ENCODE peak calls at places on chromosome 13, in seven cellular contexts. Y, M, F, S, N, E and H are unnamed samples.

GRCh38 chr13:44853641-44854040 is 135.6 kb downstream of the NUFIP1 start:
- DNase-seq in N (peak), Y (peak), E (no peak), M (no peak), S (no peak), F (no peak), H (no peak)

GRCh38 chr13:111337206-111337605 is 16.8 kb downstream of the TEX29 start:
- DNase-seq in Y (no peak), F (no peak), M (no peak), S (no peak), N (peak), E (no peak), H (no peak)

GRCh38 chr13:73608731-73609485 is 525.3 kb downstream of the KLF12 start:
- DNase-seq in N (no peak), Y (no peak), M (no peak), F (no peak), S (no peak), E (no peak), H (no peak)

GRCh38 chr13:33612641-33613638 is 205.0 kb upstream of the RFC3 start:
- DNase-seq in E (no peak), F (no peak), N (no peak), Y (no peak), M (no peak), S (no peak), H (no peak)

GRCh38 chr13:97855570-97855970 is 97.9 kb upstream of the IPO5 start:
- DNase-seq in M (no peak), Y (peak), N (peak), E (peak), F (peak), S (no peak), H (peak)

GRCh38 chr13:109790071-109790470 is 3.7 kb upstream of the IRS2 start:
- DNase-seq in M (no peak), N (peak), Y (no peak), F (no peak), E (no peak), S (no peak), H (no peak)

GRCh38 chr13:41751277-41751676 is 209.6 kb downstream of the VWA8 start:
- DNase-seq in E (no peak), S (no peak), F (no peak), M (peak), Y (no peak), N (no peak), H (peak)

GRCh38 chr13:93397619-93398018 is 171.0 kb downstream of the GPC6 start:
- DNase-seq in S (no peak), E (no peak), F (no peak), M (no peak), N (no peak), Y (no peak), H (no peak)

GRCh38 chr13:95301947-95302386 is 716 bp upstream of the ABCC4 start:
- DNase-seq in Y (no peak), N (no peak), E (no peak), S (no peak), M (no peak), F (no peak), H (no peak)

GRCh38 chr13:90950134-90950533 is 397.4 kb upstream of the MIR17HG start:
- DNase-seq in M (no peak), S (no peak), Y (no peak), N (no peak), E (no peak), F (no peak), H (no peak)

GRCh38 chr13:33228645-33229445 is 56.7 kb downstream of the STARD13 start:
- DNase-seq in M (no peak), N (peak), S (no peak), Y (no peak), F (no peak), E (no peak), H (no peak)

GRCh38 chr13:94328336-94329041 is 151.0 kb downstream of the DCT start:
- DNase-seq in S (no peak), M (no peak), N (no peak), Y (no peak), E (no peak), F (no peak), H (no peak)

GRCh38 chr13:52695856-52696255 is 43.2 kb downstream of the SUGT1 start:
- DNase-seq in E (no peak), F (no peak), M (no peak), N (peak), S (no peak), Y (no peak), H (no peak)

GRCh38 chr13:100394005-100394695 is 194.4 kb downstream of the GGACT start:
- DNase-seq in F (no peak), S (no peak), N (peak), E (no peak), M (no peak), Y (no peak), H (no peak)

GRCh38 chr13:22735381-22735995 is 445.3 kb upstream of the SGCG start:
- DNase-seq in Y (no peak), N (no peak), F (no peak), E (no peak), S (no peak), M (no peak), H (no peak)

GRCh38 chr13:97116754-97117153 is 105.4 kb upstream of the MBNL2 start:
- DNase-seq in N (peak), E (no peak), M (no peak), Y (no peak), S (no peak), F (no peak), H (no peak)

GRCh38 chr13:94305934-94306333 is 173.5 kb downstream of the DCT start:
- DNase-seq in F (no peak), Y (no peak), E (no peak), N (no peak), S (no peak), M (no peak), H (no peak)

GRCh38 chr13:40406405-40407138 is 259.9 kb downstream of the FOXO1 start:
- DNase-seq in Y (no peak), N (peak), E (no peak), F (no peak), M (no peak), S (no peak), H (no peak)

GRCh38 chr13:66617786-66618185 is 612.4 kb downstream of the PCDH9 start:
- DNase-seq in N (no peak), M (no peak), E (no peak), Y (no peak), F (no peak), S (no peak), H (no peak)

GRCh38 chr13:93529961-93530360 is 303.4 kb downstream of the GPC6 start:
- DNase-seq in E (no peak), M (no peak), N (peak), Y (no peak), F (no peak), S (no peak), H (no peak)